ENCODE peak calls at places on chromosomes 6 and 20, in seven cellular contexts. Y is upper lobe of right lung, H is heart right ventricle, Q is fibroblast of villous mesenchyme, K is ascending aorta, E is fibroblast of pulmonary artery, A is GM06990. U is an unnamed sample.

GRCh38 chr6:28789553-28790083 is 134.2 kb downstream of the TRIM27 start:
- DNase-seq in Y (no peak), H (no peak), Q (peak), K (no peak), E (peak), A (peak), U (peak)

GRCh38 chr6:3457710-3458605 is 1.1 kb upstream of the SLC22A23 start:
- DNase-seq in Y (peak), H (peak), Q (no peak), K (no peak), E (no peak), A (no peak), U (peak)

GRCh38 chr20:50633361-50633760 is 58.0 kb downstream of the RIPOR3 start:
- DNase-seq in Y (no peak), H (no peak), Q (no peak), K (no peak), E (no peak), A (no peak), U (no peak)

GRCh38 chr6:163285689-163286088 is 128.8 kb upstream of the QKI start:
- DNase-seq in Y (no peak), H (no peak), Q (no peak), K (no peak), E (no peak), A (no peak), U (no peak)

GRCh38 chr20:62765432-62766070 is 30.7 kb upstream of the MRGBP start:
- DNase-seq in Y (no peak), H (no peak), Q (no peak), K (no peak), E (no peak), A (no peak), U (no peak)

GRCh38 chr20:46552460-46553420 is 2.3 kb upstream of the OCSTAMP start:
- DNase-seq in Y (no peak), H (no peak), Q (no peak), K (no peak), E (no peak), A (peak), U (no peak)

GRCh38 chr20:58222446-58222845 is 6.0 kb downstream of the ANKRD60 start:
- DNase-seq in Y (no peak), H (no peak), Q (no peak), K (no peak), E (no peak), A (no peak), U (no peak)

GRCh38 chr6:156427345-156427744 is 349.8 kb upstream of the ARID1B start:
- DNase-seq in Y (no peak), H (peak), Q (peak), K (peak), E (peak), A (no peak), U (peak)

GRCh38 chr6:112145080-112145573 is 57.7 kb downstream of the FAM229B start:
- DNase-seq in Y (no peak), H (no peak), Q (no peak), K (no peak), E (no peak), A (no peak), U (no peak)

GRCh38 chr20:32528905-32529670 is 56.0 kb downstream of the NOL4L start:
- DNase-seq in Y (no peak), H (no peak), Q (no peak), K (no peak), E (no peak), A (no peak), U (no peak)

GRCh38 chr20:24764825-24765224 is 184.2 kb upstream of the CST7 start:
- DNase-seq in Y (no peak), H (no peak), Q (no peak), K (peak), E (no peak), A (no peak), U (peak)

GRCh38 chr6:1110935-1111334 is 201.0 kb upstream of the FOXQ1 start:
- DNase-seq in Y (no peak), H (no peak), Q (no peak), K (no peak), E (no peak), A (no peak), U (no peak)

GRCh38 chr6:36594029-36594815 is at the start of gene SRSF3:
- DNase-seq in Y (peak), H (peak), Q (peak), K (peak), E (peak), A (peak), U (peak)

GRCh38 chr20:22815584-22815983 is 219.5 kb upstream of the SSTR4 start:
- DNase-seq in Y (no peak), H (no peak), Q (no peak), K (no peak), E (no peak), A (no peak), U (no peak)

GRCh38 chr6:170437719-170438401 is 115.2 kb downstream of the PSMB1 start:
- DNase-seq in Y (no peak), H (no peak), Q (no peak), K (peak), E (no peak), A (no peak), U (peak)

GRCh38 chr6:38784506-38785235 is 69.6 kb downstream of the DNAH8 start:
- DNase-seq in Y (no peak), H (no peak), Q (no peak), K (no peak), E (no peak), A (no peak), U (peak)

GRCh38 chr6:154367839-154368695 is 11.5 kb upstream of the IPCEF1 start:
- DNase-seq in Y (no peak), H (no peak), Q (peak), K (no peak), E (no peak), A (no peak), U (peak)

GRCh38 chr6:140921366-140922226 is 1211.1 kb upstream of the GJE1 start:
- DNase-seq in Y (no peak), H (no peak), Q (peak), K (no peak), E (peak), A (no peak), U (peak)

GRCh38 chr20:64079273-64080012 is at the start of gene RGS19:
- DNase-seq in Y (peak), H (peak), Q (peak), K (peak), E (peak), A (peak), U (peak)

GRCh38 chr20:45783656-45784294 is 7.9 kb downstream of the WFDC3 start:
- DNase-seq in Y (peak), H (peak), Q (peak), K (no peak), E (peak), A (no peak), U (peak)

GRCh38 chr6:97563529-97563928 is 280.5 kb upstream of the MMS22L start:
- DNase-seq in Y (no peak), H (no peak), Q (no peak), K (no peak), E (no peak), A (no peak), U (no peak)

GRCh38 chr20:38129893-38130609 is 35.0 kb downstream of the TGM2 start:
- DNase-seq in Y (peak), H (no peak), Q (peak), K (no peak), E (no peak), A (no peak), U (no peak)

GRCh38 chr20:32528291-32528891 is 56.7 kb downstream of the NOL4L start:
- DNase-seq in Y (no peak), H (peak), Q (no peak), K (no peak), E (no peak), A (no peak), U (no peak)

GRCh38 chr6:50820590-50821234 is 2.0 kb downstream of the TFAP2B start:
- DNase-seq in Y (no peak), H (no peak), Q (no peak), K (no peak), E (no peak), A (no peak), U (no peak)

GRCh38 chr6:138103876-138104275 is 3.3 kb downstream of the PERP start:
- DNase-seq in Y (no peak), H (no peak), Q (no peak), K (no peak), E (no peak), A (no peak), U (no peak)

GRCh38 chr20:11136691-11137090 is 462.9 kb upstream of the JAG1 start:
- DNase-seq in Y (no peak), H (no peak), Q (no peak), K (no peak), E (no peak), A (no peak), U (no peak)

GRCh38 chr6:44177691-44178423 is 19.2 kb downstream of the CAPN11 start:
- DNase-seq in Y (no peak), H (peak), Q (peak), K (peak), E (peak), A (no peak), U (peak)

GRCh38 chr6:98839788-98840361 is 5.5 kb downstream of the POU3F2 start:
- DNase-seq in Y (no peak), H (no peak), Q (peak), K (no peak), E (peak), A (no peak), U (peak)

GRCh38 chr6:44540881-44541280 is 153.4 kb downstream of the CDC5L start:
- DNase-seq in Y (no peak), H (no peak), Q (no peak), K (peak), E (no peak), A (no peak), U (no peak)

GRCh38 chr6:132764370-132764769 is 6.7 kb upstream of the VNN2 start:
- DNase-seq in Y (no peak), H (peak), Q (peak), K (no peak), E (peak), A (no peak), U (peak)

GRCh38 chr20:33249456-33249855 is 13.7 kb downstream of the BPIFA1 start:
- DNase-seq in Y (no peak), H (no peak), Q (no peak), K (no peak), E (no peak), A (no peak), U (no peak)

GRCh38 chr20:2619961-2620595 is 32.4 kb upstream of the NOP56 start:
- DNase-seq in Y (no peak), H (no peak), Q (peak), K (no peak), E (no peak), A (no peak), U (peak)

GRCh38 chr6:7219310-7219709 is 93.7 kb downstream of the SSR1 start:
- DNase-seq in Y (no peak), H (peak), Q (peak), K (no peak), E (peak), A (no peak), U (peak)

GRCh38 chr6:104768906-104769305 is 90.8 kb downstream of the HACE1 start:
- DNase-seq in Y (no peak), H (no peak), Q (no peak), K (no peak), E (no peak), A (no peak), U (no peak)

GRCh38 chr6:104766601-104767000 is 93.1 kb downstream of the HACE1 start:
- DNase-seq in Y (no peak), H (no peak), Q (no peak), K (no peak), E (no peak), A (no peak), U (no peak)

DNA sequence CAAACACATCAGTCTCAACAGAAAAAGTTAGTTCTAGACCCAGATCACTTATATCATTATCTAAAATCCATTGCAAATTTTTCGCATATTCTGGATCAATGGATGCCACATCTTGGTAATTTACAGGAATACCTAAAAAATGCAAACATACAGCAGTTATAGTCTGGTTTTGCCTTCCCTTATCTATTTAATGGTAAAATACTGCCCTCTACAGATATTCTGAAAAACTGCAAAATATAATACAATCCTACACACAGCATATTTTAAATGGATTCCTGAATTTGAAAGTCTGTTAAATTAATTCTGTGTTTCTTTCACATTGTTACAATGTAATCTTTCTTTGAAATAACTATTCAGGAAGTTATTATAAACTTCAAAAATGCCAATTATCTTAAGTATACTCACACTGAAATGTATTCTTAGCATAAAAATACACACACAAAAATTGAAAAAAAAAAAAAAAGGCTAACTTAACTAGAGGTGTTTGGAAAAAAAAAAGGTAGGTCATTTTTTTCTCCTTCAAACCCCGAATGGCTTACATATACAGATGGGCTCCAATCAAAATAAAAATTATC is 88.4 kb downstream of the HACE1 start:
- DNase-seq in Y (no peak), H (no peak), Q (peak), K (no peak), E (peak), A (peak), U (peak)
- TF ChIP-seq CTCF in Y (peak), H (peak), Q (peak), K (peak), E (peak), A (peak), U (peak)

GRCh38 chr6:30206799-30207618 is 6.2 kb downstream of the TRIM26 start:
- DNase-seq in Y (peak), H (no peak), Q (peak), K (no peak), E (peak), A (no peak), U (peak)
- H3K4me3 ChIP-seq in Y (no peak), H (no peak), Q (no peak), K (no peak), E (no peak), A (no peak), U (no peak)

DNA sequence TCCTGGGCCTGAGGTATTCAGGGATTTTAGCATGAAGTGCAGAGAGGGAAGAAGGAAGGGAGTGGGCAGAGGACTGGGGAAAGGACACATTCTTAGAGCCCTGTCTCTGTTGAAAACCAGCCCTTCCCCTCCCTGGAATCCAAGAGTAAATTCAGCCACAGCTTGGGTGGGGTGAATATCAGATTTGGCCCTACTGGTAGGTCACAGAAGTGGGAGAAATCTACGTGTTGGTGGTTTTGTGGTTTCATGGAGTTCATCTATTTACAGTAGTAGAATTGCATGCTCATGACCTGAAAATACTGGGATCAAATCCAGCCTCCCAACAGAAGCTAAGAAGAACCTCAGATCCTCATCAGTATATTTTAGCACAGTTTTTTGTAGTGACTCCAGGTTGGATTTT is 404.4 kb downstream of the BMP2 start:
- DNase-seq in Y (no peak), H (no peak), Q (peak), K (no peak), E (peak), A (no peak), U (peak)
- TF ChIP-seq CTCF in Y (no peak), H (no peak), Q (no peak), K (no peak), E (no peak), A (no peak), U (peak)

DNA sequence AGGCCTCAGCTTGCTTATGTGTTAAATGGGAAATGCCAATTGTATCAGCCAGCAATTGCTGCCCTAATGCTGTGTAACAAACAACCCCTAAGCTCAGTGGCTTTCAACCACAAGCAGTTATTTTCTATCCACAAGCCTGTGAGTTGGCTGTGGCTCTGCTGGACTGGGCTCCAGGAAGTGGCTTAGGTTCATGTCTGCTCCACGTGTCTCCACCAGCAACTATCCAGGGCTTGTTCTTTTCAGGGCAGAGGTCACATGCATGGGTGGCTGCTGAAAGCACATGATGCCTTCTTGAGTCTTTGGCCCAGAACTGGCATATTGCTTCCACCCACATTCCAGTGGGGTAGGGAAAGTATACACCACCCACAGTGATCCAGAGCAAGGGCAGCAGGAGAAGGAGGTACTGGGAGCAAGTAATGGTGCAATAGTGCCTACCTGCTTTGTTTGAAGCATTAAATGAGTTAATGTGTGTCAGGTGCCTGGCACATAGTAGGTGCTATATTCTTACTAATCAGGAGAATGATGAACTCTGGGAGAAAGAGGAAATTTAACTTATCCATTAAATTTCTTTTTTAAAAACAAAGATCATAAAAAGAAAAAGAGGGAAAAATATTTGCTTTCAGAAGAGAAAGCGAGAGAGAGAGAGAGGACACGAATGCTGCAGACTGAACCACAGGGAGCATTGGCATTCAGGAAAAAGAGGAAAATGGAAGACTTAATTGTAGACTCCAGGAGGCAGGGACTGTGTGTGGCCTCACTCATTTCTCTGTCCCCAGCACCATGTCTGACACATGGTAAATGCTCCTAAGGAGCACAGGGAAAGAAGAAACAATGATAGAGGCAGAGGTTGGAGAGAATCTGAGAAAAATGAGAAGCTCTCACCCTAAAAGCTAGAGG is 25.2 kb upstream of the RNF24 start:
- DNase-seq in Y (no peak), H (no peak), Q (peak), K (peak), E (peak), A (no peak), U (peak)
- H3K4me3 ChIP-seq in Y (no peak), H (no peak), Q (no peak), K (no peak), E (no peak), A (no peak), U (no peak)

DNA sequence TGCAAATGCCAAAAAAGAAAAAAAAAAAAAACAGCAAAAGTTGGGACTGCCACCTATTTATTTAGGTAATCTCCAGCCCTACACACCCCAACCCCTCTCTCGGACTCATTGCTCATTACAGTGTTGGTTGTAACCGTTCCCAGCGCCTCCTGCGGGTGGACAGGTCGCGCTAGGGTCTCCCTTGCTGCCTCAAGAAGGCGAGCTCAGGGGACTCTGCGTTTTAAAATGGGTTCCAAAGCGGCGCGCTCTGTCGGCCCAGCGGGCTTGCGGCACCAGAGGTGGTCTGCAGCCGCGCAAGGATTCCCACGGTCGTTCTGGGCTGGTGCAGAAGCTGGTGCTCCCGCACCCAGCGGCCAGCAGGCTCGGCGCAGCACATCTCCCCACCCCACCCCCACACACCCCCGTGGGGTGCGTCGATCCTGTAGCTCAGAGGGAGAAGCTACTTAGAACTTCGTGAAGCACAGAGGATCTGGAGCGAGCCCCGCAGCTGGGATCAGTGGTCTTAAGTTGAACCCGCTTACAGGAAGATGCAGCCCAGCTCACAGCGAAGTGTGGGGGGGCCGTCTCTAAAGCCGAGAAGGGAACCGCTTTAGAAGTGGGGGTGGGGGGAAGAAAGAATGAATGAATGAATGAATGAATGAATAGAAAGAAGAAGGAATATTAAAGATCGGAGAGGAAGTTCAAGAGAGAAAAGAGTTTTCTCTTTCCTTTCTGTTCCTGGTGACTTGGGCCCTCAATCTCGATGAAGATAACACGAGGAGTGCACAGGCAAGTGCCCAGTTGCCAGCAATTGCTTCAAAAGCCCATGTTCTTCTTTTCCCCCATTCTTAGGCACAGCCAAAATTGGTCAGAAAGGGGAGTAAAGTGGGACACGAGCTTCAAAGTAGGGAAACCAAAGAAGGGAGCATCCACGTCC is 766 bp downstream of the TFAP2A start:
- DNase-seq in Y (no peak), H (no peak), Q (peak), K (no peak), E (peak), A (no peak), U (no peak)
- TF ChIP-seq CTCF in Y (no peak), H (no peak), Q (no peak), K (no peak), E (peak), A (no peak), U (no peak)

DNA sequence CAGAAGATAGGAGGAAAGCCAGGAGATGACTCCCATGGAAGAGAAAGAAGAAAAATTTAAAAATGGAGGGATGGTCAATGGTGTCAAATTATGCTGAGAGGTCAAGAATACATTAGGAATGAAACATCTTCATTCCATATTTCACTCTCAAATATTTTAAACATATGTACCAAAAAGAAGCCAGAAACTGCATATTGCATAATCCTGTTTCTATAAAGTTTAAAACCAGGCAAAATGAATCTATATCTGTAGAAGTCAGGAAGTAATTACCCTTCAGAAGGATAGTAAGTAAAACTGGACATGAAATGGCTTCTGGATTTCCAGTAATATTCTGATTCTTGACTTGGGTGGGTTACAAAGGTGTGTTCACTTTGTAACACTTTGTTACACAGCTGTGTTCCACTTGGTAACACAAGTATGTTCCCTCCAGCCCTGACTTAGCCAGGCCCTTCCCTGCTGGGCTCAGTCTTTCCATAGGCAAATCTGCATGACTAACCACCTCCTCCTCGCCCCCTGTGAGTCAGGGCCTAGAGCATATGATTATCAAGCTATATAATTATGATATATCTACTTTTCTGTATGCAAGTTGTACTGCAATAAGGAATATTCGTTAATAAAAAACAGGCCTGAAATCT is 20.2 kb upstream of the C6orf141 start:
- DNase-seq in Y (no peak), H (no peak), Q (no peak), K (no peak), E (no peak), A (no peak), U (no peak)
- H3K4me3 ChIP-seq in Y (no peak), H (no peak), Q (no peak), K (no peak), E (no peak), A (no peak), U (no peak)